ENCODE peak calls at places on chromosomes 7 and 10, in ten cellular contexts. V is NB4, C is HepG2, S is GM12892, N is tibial nerve, Z is ovary, B is HCT116, Y is adrenal gland, T is uterus, G is spleen. I is an unnamed sample.

GRCh38 chr10:19862811-19863515 is 46.7 kb downstream of the PLXDC2 start:
- DNase-seq in V (no peak), C (no peak), S (no peak), N (no peak), Z (no peak), B (no peak), Y (no peak), T (no peak), G (no peak), I (no peak)

GRCh38 chr10:54903770-54904169 is 102.7 kb upstream of the PCDH15 start:
- DNase-seq in V (no peak), C (no peak), S (no peak), N (no peak), Z (no peak), B (no peak), Y (no peak), T (no peak), G (no peak), I (no peak)

GRCh38 chr10:108592926-108593325 is 1330.4 kb downstream of the XPNPEP1 start:
- DNase-seq in V (no peak), C (no peak), S (no peak), N (no peak), Z (no peak), B (no peak), Y (no peak), T (no peak), G (no peak), I (no peak)

GRCh38 chr10:82267014-82267413 is 392.0 kb downstream of the NRG3 start:
- DNase-seq in V (no peak), C (no peak), S (no peak), N (no peak), Z (no peak), B (no peak), Y (no peak), T (no peak), G (no peak), I (no peak)

GRCh38 chr7:99004216-99004615 is 125.9 kb downstream of the TRRAP start:
- DNase-seq in V (no peak), C (no peak), S (no peak), N (no peak), Z (no peak), B (no peak), Y (no peak), T (no peak), G (no peak), I (no peak)

GRCh38 chr10:75244487-75245353 is 9.0 kb upstream of the COMTD1 start:
- DNase-seq in V (no peak), C (no peak), S (no peak), N (no peak), Z (no peak), B (no peak), Y (no peak), T (no peak), G (no peak), I (no peak)

GRCh38 chr10:74991435-74991834 is 120.0 kb upstream of the SAMD8 start:
- DNase-seq in V (peak; percentile 41), C (peak; percentile 60), S (no peak), N (no peak), Z (no peak), B (peak; percentile 50), Y (no peak), T (no peak), G (no peak), I (no peak)

GRCh38 chr7:126178865-126179264 is 1073.9 kb downstream of the GRM8 start:
- DNase-seq in V (no peak), C (no peak), S (no peak), N (no peak), Z (no peak), B (no peak), Y (no peak), T (no peak), G (no peak), I (no peak)

GRCh38 chr10:131834152-131834810 is 66.5 kb upstream of the PPP2R2D start:
- DNase-seq in V (no peak), C (no peak), S (no peak), N (no peak), Z (no peak), B (no peak), Y (no peak), T (no peak), G (peak; percentile 48), I (no peak)

GRCh38 chr7:50718876-50719275 is 63.8 kb downstream of the GRB10 start:
- DNase-seq in V (no peak), C (peak; percentile 59), S (no peak), N (no peak), Z (no peak), B (no peak), Y (no peak), T (no peak), G (no peak), I (no peak)

GRCh38 chr7:155369-156000 is 36.9 kb upstream of the FAM20C start:
- DNase-seq in V (no peak), C (no peak), S (no peak), N (no peak), Z (no peak), B (no peak), Y (no peak), T (no peak), G (peak; percentile 36), I (no peak)

GRCh38 chr7:150940446-150941102 is 37.5 kb downstream of the KCNH2 start:
- DNase-seq in V (no peak), C (no peak), S (no peak), N (peak; percentile 7), Z (no peak), B (no peak), Y (no peak), T (no peak), G (no peak), I (no peak)

GRCh38 chr7:101688183-101688831 is 59.2 kb upstream of the MYL10 start:
- DNase-seq in V (peak; percentile 90), C (peak; percentile 44), S (peak; percentile 92), N (peak; percentile 63), Z (peak; percentile 72), B (peak; percentile 34), Y (peak; percentile 79), T (peak; percentile 85), G (peak; percentile 96), I (peak; percentile 91)

GRCh38 chr7:101688995-101689907 is 60.2 kb upstream of the MYL10 start:
- DNase-seq in V (no peak), C (no peak), S (no peak), N (no peak), Z (no peak), B (no peak), Y (no peak), T (no peak), G (no peak), I (no peak)

GRCh38 chr7:101687081-101687480 is 58.0 kb upstream of the MYL10 start:
- DNase-seq in V (no peak), C (no peak), S (no peak), N (no peak), Z (no peak), B (no peak), Y (no peak), T (no peak), G (no peak), I (no peak)

GRCh38 chr7:101686030-101686429 is 56.9 kb upstream of the MYL10 start:
- DNase-seq in V (peak; percentile 49), C (no peak), S (no peak), N (no peak), Z (no peak), B (no peak), Y (no peak), T (no peak), G (no peak), I (no peak)

DNA sequence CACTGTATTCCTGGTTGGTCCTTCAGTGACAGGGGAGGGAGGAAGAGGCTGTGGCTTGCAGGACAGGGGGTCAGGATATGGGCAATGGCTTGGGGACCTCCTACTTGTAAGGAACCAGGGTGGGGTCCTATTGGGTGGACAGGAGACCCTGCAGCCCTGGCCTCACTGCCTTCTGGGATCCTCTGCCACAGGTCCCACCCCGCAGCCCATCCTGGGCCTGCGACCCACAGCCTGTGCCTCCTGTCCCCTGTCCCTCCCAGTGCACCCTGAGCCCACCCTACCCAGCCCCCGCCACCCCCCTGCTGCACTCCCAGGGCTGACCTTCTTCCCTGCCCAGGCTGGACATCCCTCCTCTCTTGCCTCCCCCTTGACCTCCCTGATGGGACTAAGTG is 58.7 kb upstream of the MYL10 start:
- DNase-seq in V (no peak), C (no peak), S (no peak), N (no peak), Z (no peak), B (no peak), Y (no peak), T (no peak), G (no peak), I (no peak)
- TF ChIP-seq POLR2A in V (no peak), C (no peak), S (no peak), N (no peak), Z (no peak), B (no peak), Y (no peak), T (no peak), G (no peak), I (no peak)

DNA sequence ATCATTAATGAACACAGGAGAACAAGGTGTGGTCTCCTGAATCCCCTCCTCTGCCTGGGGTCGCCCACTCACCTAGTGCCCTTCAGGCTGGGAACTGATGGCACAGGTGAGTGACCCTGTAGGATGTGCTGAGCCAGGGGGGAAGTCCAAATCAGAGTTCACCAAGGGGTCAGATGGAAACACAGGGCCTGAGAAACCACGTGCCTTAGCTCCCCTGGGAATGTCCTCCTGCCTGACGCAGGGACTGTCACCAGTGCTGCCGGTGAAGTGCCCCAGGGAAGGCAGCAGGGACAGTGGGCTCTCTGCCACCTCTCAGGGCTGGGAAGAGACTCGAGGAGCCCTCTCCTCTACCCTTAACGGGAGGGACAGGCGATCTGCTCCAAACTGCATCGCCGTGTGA is 5.8 kb upstream of the PYROXD2 start:
- DNase-seq in V (no peak), C (no peak), S (no peak), N (no peak), Z (no peak), B (no peak), Y (no peak), T (no peak), G (no peak), I (no peak)
- TF ChIP-seq POLR2A in V (no peak), C (no peak), S (no peak), N (no peak), Z (no peak), B (no peak), Y (no peak), T (no peak), G (no peak), I (no peak)

DNA sequence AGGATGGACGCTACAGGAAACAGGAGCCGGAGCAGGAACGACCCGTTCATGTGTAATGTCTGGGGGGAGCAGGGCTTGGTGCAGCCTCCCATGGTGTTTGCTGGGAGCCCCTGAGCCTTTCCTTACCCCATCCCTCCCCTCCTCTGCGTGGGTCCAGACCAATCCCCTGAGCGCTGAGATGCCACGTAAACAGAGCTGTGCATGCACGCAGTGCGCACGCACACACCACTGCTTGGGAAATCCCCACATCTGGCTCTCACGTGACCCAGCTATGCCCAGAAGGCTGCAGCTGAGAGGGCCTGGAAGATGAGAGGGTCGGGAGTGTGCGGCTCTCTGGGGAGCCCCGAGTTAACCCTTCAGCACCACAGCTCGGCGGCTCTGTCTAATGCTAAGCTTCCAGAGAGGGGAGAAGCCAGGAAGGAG is 177.3 kb downstream of the SH3PXD2A start:
- DNase-seq in V (peak; percentile 49), C (no peak), S (peak; percentile 90), N (peak; percentile 86), Z (peak; percentile 91), B (no peak), Y (peak; percentile 71), T (peak; percentile 93), G (peak; percentile 92), I (peak; percentile 91)
- TF ChIP-seq POLR2A in V (no peak), C (no peak), S (peak; percentile 34), N (peak; percentile 67), Z (peak; percentile 50), B (no peak), Y (peak; percentile 28), T (peak; percentile 86), G (no peak), I (peak; percentile 69)

GRCh38 chr7:130662426-130662825 is 6.1 kb downstream of the COPG2 start:
- DNase-seq in V (no peak), C (no peak), S (no peak), N (no peak), Z (no peak), B (no peak), Y (no peak), T (no peak), G (no peak), I (no peak)
- TF ChIP-seq POLR2A in V (no peak), C (no peak), S (no peak), N (no peak), Z (no peak), B (no peak), Y (no peak), T (no peak), G (no peak), I (no peak)